ENCODE peak calls at places on chromosome 6, in seven cellular contexts. F, Y, N, C, G, E and U are unnamed samples.

GRCh38 chr6:79538481-79538971 is 1.3 kb upstream of the LCA5 start:
- DNase-seq in G (peak; percentile 32), C (no peak), N (no peak), Y (peak; percentile 6), F (no peak), E (no peak), U (no peak)

GRCh38 chr6:113428702-113429101 is 428.4 kb upstream of the MARCKS start:
- DNase-seq in Y (no peak), G (peak; percentile 42), E (no peak), N (no peak), C (no peak), F (no peak), U (no peak)

GRCh38 chr6:19597809-19598320 is 239.3 kb upstream of the ID4 start:
- DNase-seq in C (no peak), F (no peak), N (no peak), E (no peak), Y (no peak), G (no peak), U (no peak)

GRCh38 chr6:17289491-17290106 is 8.4 kb downstream of the RBM24 start:
- DNase-seq in G (no peak), Y (no peak), E (no peak), N (no peak), C (peak; percentile 51), F (no peak), U (peak; percentile 50)

GRCh38 chr6:108914235-108915022 is 66.2 kb downstream of the ARMC2 start:
- DNase-seq in C (no peak), G (peak; percentile 44), Y (no peak), F (peak; percentile 28), N (peak; percentile 58), E (no peak), U (no peak)

GRCh38 chr6:1593286-1593957 is 16.3 kb upstream of the FOXC1 start:
- DNase-seq in Y (no peak), C (no peak), E (no peak), F (no peak), G (no peak), N (no peak), U (peak; percentile 39)

GRCh38 chr6:157065366-157065765 is 258.0 kb downstream of the TMEM242 start:
- DNase-seq in E (no peak), F (no peak), C (no peak), Y (no peak), G (no peak), N (no peak), U (no peak)

GRCh38 chr6:124372076-124372475 is 568.4 kb downstream of the NKAIN2 start:
- DNase-seq in F (no peak), G (no peak), E (no peak), C (no peak), N (no peak), Y (no peak), U (no peak)

GRCh38 chr6:35011096-35012041 is 122.3 kb downstream of the ANKS1A start:
- DNase-seq in G (no peak), Y (no peak), E (no peak), C (no peak), N (no peak), F (no peak), U (no peak)

GRCh38 chr6:31701666-31702420 is 1.3 kb downstream of the ABHD16A start:
- DNase-seq in N (no peak), F (no peak), G (peak; percentile 39), E (no peak), Y (peak; percentile 31), C (peak; percentile 43), U (no peak)

GRCh38 chr6:100246206-100246605 is 218.5 kb downstream of the SIM1 start:
- DNase-seq in N (no peak), F (no peak), G (no peak), C (no peak), Y (no peak), E (no peak), U (no peak)

GRCh38 chr6:25296980-25297379 is 17.8 kb downstream of the CARMIL1 start:
- DNase-seq in N (no peak), F (no peak), E (no peak), G (no peak), C (no peak), Y (no peak), U (no peak)

GRCh38 chr6:100664274-100665040 is 199.7 kb upstream of the SIM1 start:
- DNase-seq in Y (peak; percentile 24), N (no peak), C (no peak), G (peak; percentile 66), F (no peak), E (no peak), U (no peak)

GRCh38 chr6:164455835-164456234 is 853.6 kb downstream of the C6orf118 start:
- DNase-seq in E (no peak), G (no peak), F (no peak), C (no peak), N (no peak), Y (no peak), U (no peak)

GRCh38 chr6:28980137-28980796 is 24.8 kb downstream of the ZNF311 start:
- DNase-seq in Y (no peak), N (no peak), G (no peak), F (no peak), C (no peak), E (no peak), U (no peak)

GRCh38 chr6:26389349-26389799 is 6.5 kb downstream of the BTN2A2 start:
- DNase-seq in E (no peak), C (no peak), N (no peak), Y (no peak), G (peak; percentile 40), F (no peak), U (no peak)

GRCh38 chr6:50657513-50657912 is 55.8 kb upstream of the TFAP2D start:
- DNase-seq in C (no peak), G (no peak), N (no peak), Y (no peak), F (no peak), E (no peak), U (no peak)

GRCh38 chr6:140192018-140192417 is 817.6 kb upstream of the CITED2 start:
- DNase-seq in E (no peak), C (no peak), G (no peak), F (no peak), N (no peak), Y (no peak), U (no peak)

GRCh38 chr6:99606670-99607415 is at the start of gene PRDM13:
- DNase-seq in C (no peak), E (no peak), F (no peak), N (no peak), Y (peak; percentile 9), G (no peak), U (no peak)

GRCh38 chr6:15247750-15248450 is 2.0 kb downstream of the JARID2 start:
- DNase-seq in N (peak; percentile 51), Y (no peak), C (peak; percentile 65), G (peak; percentile 78), F (no peak), E (peak; percentile 87), U (peak; percentile 75)

GRCh38 chr6:139644821-139645220 is 270.4 kb upstream of the CITED2 start:
- DNase-seq in N (no peak), E (no peak), G (no peak), Y (no peak), F (no peak), C (no peak), U (no peak)

GRCh38 chr6:103791458-103791857 is 1068.3 kb downstream of the HACE1 start:
- DNase-seq in Y (no peak), C (no peak), E (no peak), F (no peak), G (no peak), N (no peak), U (no peak)

GRCh38 chr6:168988801-168989200 is 264.8 kb downstream of the THBS2 start:
- DNase-seq in E (no peak), N (no peak), G (no peak), C (no peak), Y (no peak), F (no peak), U (no peak)

GRCh38 chr6:123925360-123925759 is 121.7 kb downstream of the NKAIN2 start:
- DNase-seq in F (no peak), N (no peak), E (no peak), C (no peak), Y (no peak), G (no peak), U (no peak)

GRCh38 chr6:14381225-14381887 is 263.8 kb downstream of the CD83 start:
- DNase-seq in E (no peak), Y (peak; percentile 68), G (no peak), C (no peak), F (no peak), N (no peak), U (no peak)

GRCh38 chr6:44251576-44252524 is 4.9 kb downstream of the HSP90AB1 start:
- DNase-seq in C (no peak), E (peak; percentile 51), F (no peak), Y (no peak), G (no peak), N (no peak), U (no peak)

GRCh38 chr6:169487579-169488205 is 214.1 kb downstream of the WDR27 start:
- DNase-seq in G (peak; percentile 23), C (no peak), F (no peak), N (no peak), E (no peak), Y (peak; percentile 4), U (no peak)